ENCODE peak calls at places on chromosomes 4 and X, in ten cellular contexts. W, I, S, P, H, N, V, A, G and D are unnamed samples.

GRCh38 chr4:112857461-112857860 is 192.0 kb upstream of the ANK2 start:
- DNase-seq in W (no peak), I (no peak), S (no peak), P (peak), H (no peak), N (no peak), V (no peak), A (no peak), G (peak), D (no peak)

GRCh38 chr4:110290511-110290910 is 92.1 kb upstream of the ELOVL6 start:
- DNase-seq in W (no peak), I (no peak), S (no peak), P (no peak), H (no peak), N (no peak), V (no peak), A (no peak), G (no peak), D (no peak)

GRCh38 chr4:136424052-136424451 is 1108.2 kb downstream of the PCDH18 start:
- DNase-seq in W (no peak), I (no peak), S (no peak), P (no peak), H (no peak), N (no peak), V (no peak), A (peak), G (no peak), D (no peak)

GRCh38 chr4:113263274-113263673 is 213.8 kb downstream of the ANK2 start:
- DNase-seq in W (no peak), I (no peak), S (no peak), P (no peak), H (no peak), N (no peak), V (no peak), A (no peak), G (peak), D (no peak)

GRCh38 chr4:27176400-27176799 is 315.8 kb downstream of the STIM2 start:
- DNase-seq in W (no peak), I (peak), S (no peak), P (no peak), H (no peak), N (no peak), V (peak), A (peak), G (peak), D (no peak)

GRCh38 chrX:100368167-100368566 is 41.9 kb downstream of the PCDH19 start:
- DNase-seq in W (no peak), I (peak), S (no peak), P (peak), H (no peak), N (no peak), V (peak), A (peak), G (peak), D (peak)

GRCh38 chr4:24915121-24915922 is 2.5 kb upstream of the CCDC149 start:
- DNase-seq in W (no peak), I (peak), S (no peak), P (no peak), H (no peak), N (no peak), V (peak), A (no peak), G (no peak), D (no peak)

GRCh38 chrX:98607739-98608138 is 1724.0 kb downstream of the RPA4 start:
- DNase-seq in W (no peak), I (no peak), S (no peak), P (no peak), H (no peak), N (no peak), V (peak), A (no peak), G (no peak), D (no peak)

GRCh38 chr4:102344520-102344954 is 745 bp downstream of the SLC39A8 start:
- DNase-seq in W (peak), I (peak), S (peak), P (peak), H (no peak), N (peak), V (peak), A (peak), G (no peak), D (peak)

GRCh38 chr4:2913168-2913567 is 50.0 kb downstream of the NOP14 start:
- DNase-seq in W (no peak), I (no peak), S (no peak), P (no peak), H (no peak), N (no peak), V (no peak), A (no peak), G (no peak), D (no peak)

GRCh38 chr4:101031971-101032370 is 315.4 kb downstream of the PPP3CA start:
- DNase-seq in W (no peak), I (no peak), S (no peak), P (no peak), H (no peak), N (no peak), V (peak), A (no peak), G (no peak), D (no peak)

GRCh38 chr4:170111546-170111945 is 21.8 kb upstream of the AADAT start:
- DNase-seq in W (no peak), I (no peak), S (no peak), P (no peak), H (no peak), N (no peak), V (no peak), A (no peak), G (no peak), D (no peak)

GRCh38 chr4:70954032-70954431 is 39.4 kb upstream of the DCK start:
- DNase-seq in W (no peak), I (no peak), S (no peak), P (no peak), H (no peak), N (no peak), V (no peak), A (no peak), G (peak), D (no peak)

GRCh38 chrX:29419774-29420553 is 795.4 kb upstream of the MAGEB2 start:
- DNase-seq in W (no peak), I (no peak), S (no peak), P (no peak), H (no peak), N (no peak), V (no peak), A (no peak), G (peak), D (no peak)

GRCh38 chr4:145681518-145681917 is 1.6 kb downstream of the C4orf51 start:
- DNase-seq in W (no peak), I (peak), S (no peak), P (no peak), H (no peak), N (no peak), V (no peak), A (no peak), G (no peak), D (no peak)

GRCh38 chr4:7397206-7398103 is 37.3 kb downstream of the PSAPL1 start:
- DNase-seq in W (no peak), I (no peak), S (no peak), P (no peak), H (no peak), N (peak), V (peak), A (peak), G (peak), D (no peak)

GRCh38 chrX:9352683-9353430 is 112.0 kb upstream of the TBL1X start:
- DNase-seq in W (no peak), I (no peak), S (peak), P (no peak), H (no peak), N (peak), V (no peak), A (no peak), G (peak), D (peak)

GRCh38 chr4:163071308-163071707 is 95.4 kb downstream of the NAF1 start:
- DNase-seq in W (no peak), I (no peak), S (no peak), P (no peak), H (no peak), N (no peak), V (no peak), A (no peak), G (no peak), D (no peak)

GRCh38 chr4:8766610-8767009 is 105.0 kb downstream of the HMX1 start:
- DNase-seq in W (peak), I (no peak), S (no peak), P (no peak), H (no peak), N (no peak), V (no peak), A (no peak), G (no peak), D (no peak)

GRCh38 chrX:86002076-86002896 is 45.1 kb downstream of the CHM start:
- DNase-seq in W (no peak), I (peak), S (no peak), P (no peak), H (no peak), N (peak), V (peak), A (no peak), G (peak), D (no peak)

GRCh38 chr4:89446193-89446592 is 138.6 kb upstream of the GPRIN3 start:
- DNase-seq in W (no peak), I (no peak), S (no peak), P (no peak), H (no peak), N (no peak), V (no peak), A (no peak), G (no peak), D (no peak)

GRCh38 chr4:1683903-1684755 is at the start of gene FAM53A:
- DNase-seq in W (peak), I (peak), S (peak), P (peak), H (peak), N (peak), V (peak), A (peak), G (peak), D (peak)

GRCh38 chr4:1683371-1683902 is 676 bp downstream of the FAM53A start:
- DNase-seq in W (peak), I (peak), S (no peak), P (no peak), H (no peak), N (no peak), V (peak), A (no peak), G (peak), D (no peak)

GRCh38 chr4:1685604-1686150 is 1.6 kb upstream of the FAM53A start:
- DNase-seq in W (no peak), I (no peak), S (no peak), P (no peak), H (no peak), N (no peak), V (no peak), A (no peak), G (no peak), D (no peak)

GRCh38 chr4:1684756-1685603 is 867 bp upstream of the FAM53A start:
- DNase-seq in W (no peak), I (no peak), S (no peak), P (no peak), H (no peak), N (no peak), V (no peak), A (no peak), G (no peak), D (no peak)

GRCh38 chr4:1686440-1687036 is 2.4 kb upstream of the FAM53A start:
- DNase-seq in W (no peak), I (no peak), S (no peak), P (no peak), H (no peak), N (no peak), V (no peak), A (no peak), G (no peak), D (no peak)
- TF ChIP-seq CTCF in W (no peak), I (no peak), S (no peak), P (no peak), H (no peak), N (no peak), V (no peak), A (no peak), G (no peak), D (no peak)

DNA sequence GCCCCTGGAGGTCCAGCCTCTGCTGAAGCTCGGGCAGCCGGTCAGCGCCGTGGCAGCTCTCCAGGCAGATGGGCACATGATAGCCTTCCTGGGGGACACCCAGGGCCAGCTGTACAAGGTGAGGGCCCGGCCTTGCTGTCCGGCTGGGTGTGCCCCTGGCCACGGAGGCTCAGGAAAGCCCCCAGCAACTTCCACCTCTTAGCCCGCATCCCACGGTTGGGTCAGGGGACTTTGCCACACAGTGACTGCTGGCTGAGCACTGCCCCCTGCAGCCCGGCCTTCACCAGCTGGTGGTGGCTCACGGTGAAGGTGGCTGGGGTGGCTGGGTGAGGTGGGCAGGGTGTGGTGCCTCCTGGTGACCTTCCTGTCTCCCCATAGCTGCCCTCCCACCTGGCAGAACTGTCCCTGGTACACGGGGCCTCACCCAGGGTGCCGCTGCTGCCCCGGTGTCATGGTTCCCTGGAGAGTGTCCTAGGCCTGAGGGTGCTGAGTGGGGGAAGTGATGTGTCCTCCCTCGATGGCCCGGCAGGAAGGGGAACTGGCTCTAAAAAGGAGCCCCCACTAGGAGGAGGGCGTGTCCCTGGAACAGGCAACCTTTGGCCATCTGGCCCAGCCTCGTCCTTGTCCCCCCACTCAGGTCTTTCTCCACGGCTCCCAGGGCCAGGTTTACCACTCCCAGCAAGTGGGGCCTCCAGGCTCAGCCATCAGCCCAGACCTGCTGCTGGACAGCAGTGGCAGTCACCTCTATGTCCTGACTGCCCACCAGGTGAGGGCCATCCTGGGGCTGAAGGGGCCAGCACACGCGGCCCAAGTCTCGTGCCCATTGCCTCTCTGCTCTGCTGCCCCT is 4.5 kb downstream of the PLXNB3 start:
- DNase-seq in W (no peak), I (no peak), S (no peak), P (no peak), H (no peak), N (no peak), V (peak), A (peak), G (no peak), D (peak)
- TF ChIP-seq CTCF in W (no peak), I (no peak), S (no peak), P (no peak), H (no peak), N (no peak), V (no peak), A (peak), G (no peak), D (no peak)

DNA sequence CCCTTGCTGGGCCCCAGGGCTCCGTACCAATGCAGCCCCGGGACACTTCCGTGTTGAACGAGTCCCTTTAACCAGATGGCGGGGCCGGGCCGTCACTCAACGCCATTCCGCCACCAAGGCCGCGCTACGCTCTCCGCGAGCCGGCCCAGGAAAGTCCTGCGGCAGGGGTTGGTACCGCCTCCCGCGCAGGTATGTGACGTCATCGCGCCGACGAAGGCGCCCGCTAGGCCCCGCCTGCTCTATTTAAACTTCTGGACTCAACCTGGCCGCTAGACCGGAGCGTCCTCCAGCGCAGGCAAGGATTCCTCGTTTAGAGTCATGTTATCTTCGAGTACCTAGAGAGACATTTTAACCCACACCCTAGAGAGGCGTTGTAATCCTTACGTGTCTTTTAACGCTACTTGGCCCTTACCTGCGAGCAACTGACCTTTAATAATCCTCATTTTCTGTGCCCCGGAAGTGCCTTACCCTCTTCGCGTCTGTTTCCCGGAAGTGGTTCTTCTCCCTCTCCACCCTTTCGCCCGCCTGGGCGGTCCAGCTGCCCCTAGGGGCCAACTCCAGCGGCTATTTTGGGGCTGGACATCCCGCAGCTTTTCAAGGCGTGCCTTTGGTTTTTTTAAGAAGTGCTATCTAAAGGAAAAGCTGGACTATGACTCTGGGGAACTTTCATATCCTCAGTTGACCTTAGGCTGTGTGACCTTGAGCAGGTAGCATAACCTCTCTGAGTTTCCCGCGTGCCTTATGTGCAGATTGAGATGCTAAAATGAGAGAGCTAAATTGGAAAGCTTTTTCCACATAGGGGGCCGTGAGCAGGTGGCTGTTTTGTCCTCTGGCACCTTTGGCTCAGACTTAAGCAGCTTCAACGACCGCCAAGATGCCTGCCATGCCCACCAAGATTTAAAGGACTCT is at the start of gene PNPLA4:
- DNase-seq in W (peak), I (peak), S (peak), P (peak), H (peak), N (peak), V (peak), A (peak), G (peak), D (peak)
- TF ChIP-seq CTCF in W (no peak), I (no peak), S (no peak), P (peak), H (no peak), N (no peak), V (peak), A (no peak), G (no peak), D (no peak)

DNA sequence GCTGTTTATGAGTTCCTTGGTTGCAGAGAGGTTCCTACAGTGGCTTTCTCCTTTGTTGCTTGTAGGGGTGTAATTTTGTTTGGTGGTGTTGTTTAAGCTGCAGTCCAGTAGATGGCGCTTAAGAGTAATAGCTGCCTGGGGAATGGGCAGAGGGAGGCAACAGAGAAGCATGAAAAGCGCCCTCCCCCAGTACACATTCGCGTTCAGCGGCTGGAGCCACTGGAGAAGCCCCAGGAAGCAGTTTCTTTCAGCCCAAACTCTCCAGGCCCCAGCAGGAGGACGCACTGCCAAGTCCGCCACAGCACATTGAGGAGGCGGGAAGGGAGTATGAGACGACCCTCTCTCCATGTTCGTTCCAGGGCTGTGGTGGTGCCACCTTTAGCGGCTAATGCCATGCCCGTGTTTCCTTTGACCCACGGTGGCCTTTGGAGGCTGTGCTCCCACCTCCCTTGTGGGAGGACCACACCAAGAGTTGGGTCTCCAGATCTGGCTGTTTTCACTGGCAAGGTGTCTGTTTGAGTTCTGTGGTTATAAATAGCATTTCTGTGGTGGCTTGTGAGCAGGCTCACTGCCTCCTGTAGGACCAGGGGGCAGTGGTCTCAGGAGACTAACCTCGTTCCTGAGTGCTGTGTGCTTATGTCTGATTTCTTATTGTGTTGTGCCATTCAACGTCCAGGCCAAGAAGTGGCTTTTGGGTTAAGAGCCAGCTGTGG is 252.3 kb downstream of the ARHGAP10 start:
- DNase-seq in W (no peak), I (peak), S (no peak), P (peak), H (no peak), N (no peak), V (peak), A (peak), G (peak), D (peak)
- TF ChIP-seq CTCF in W (no peak), I (peak), S (peak), P (peak), H (peak), N (peak), V (peak), A (peak), G (peak), D (peak)

DNA sequence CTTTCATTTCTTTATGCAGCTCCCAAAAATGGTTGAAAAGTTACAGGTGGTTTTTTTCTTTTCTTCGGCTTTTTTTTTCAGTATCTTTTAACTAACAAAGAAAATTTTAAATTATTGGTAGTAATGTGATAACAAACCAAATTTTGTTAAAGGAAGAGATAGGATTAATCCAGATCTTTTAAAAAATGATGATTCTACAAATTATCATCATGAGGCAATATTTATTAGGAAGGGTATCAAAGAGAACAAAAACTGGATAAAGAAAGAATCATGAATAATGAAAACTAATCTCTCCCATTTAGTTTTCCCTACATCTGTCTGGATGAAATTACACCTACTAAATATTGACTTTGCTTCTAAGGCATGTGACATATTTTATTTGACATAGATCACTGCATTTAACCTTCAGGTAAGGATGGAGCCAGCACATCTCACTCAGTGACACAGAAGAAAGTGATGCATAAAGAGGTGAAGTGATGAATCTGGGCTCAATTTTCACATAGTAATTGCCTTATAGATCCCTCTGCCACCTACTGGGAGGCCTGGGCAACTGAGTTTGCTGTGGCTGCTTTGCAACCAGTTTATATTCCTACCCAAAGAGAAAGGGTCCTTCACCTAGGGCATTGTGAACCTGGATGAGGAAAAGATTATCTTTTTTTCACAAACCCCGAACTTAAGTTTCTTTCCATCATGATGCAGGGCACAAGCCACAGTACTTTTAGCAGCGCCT is 155.6 kb downstream of the HNRNPD start:
- DNase-seq in W (no peak), I (no peak), S (no peak), P (no peak), H (no peak), N (no peak), V (no peak), A (no peak), G (no peak), D (no peak)
- TF ChIP-seq CTCF in W (no peak), I (peak), S (no peak), P (no peak), H (no peak), N (no peak), V (peak), A (peak), G (peak), D (peak)